ENCODE peak calls at places on chromosome 13, in five cellular contexts. X is AML-193; Z is brain microvascular endothelial cell; A is naive thymus-derived CD8-positive, alpha-beta T cell; P is GM03348. V is an unnamed sample.

GRCh38 chr13:91134773-91135124 is 212.7 kb upstream of the MIR17HG start:
- DNase-seq in A (no peak), P (no peak), Z (no peak), X (no peak), V (no peak)

GRCh38 chr13:41411536-41411935 is 45.8 kb upstream of the RGCC start:
- DNase-seq in P (peak), Z (peak), A (no peak), X (peak), V (peak)

GRCh38 chr13:27395007-27395510 is 29.4 kb upstream of the GTF3A start:
- DNase-seq in Z (no peak), A (no peak), X (no peak), P (no peak), V (no peak)

GRCh38 chr13:21949818-21950429 is 279.1 kb downstream of the FGF9 start:
- DNase-seq in A (no peak), Z (no peak), P (no peak), X (no peak), V (no peak)

GRCh38 chr13:51825165-51825592 is 19.8 kb downstream of the TMEM272 start:
- DNase-seq in X (peak), P (peak), Z (no peak), A (no peak), V (peak)

GRCh38 chr13:34594507-34594906 is 347.6 kb upstream of the NBEA start:
- DNase-seq in A (no peak), Z (no peak), X (no peak), P (no peak), V (no peak)

GRCh38 chr13:20990910-20991525 is 70.4 kb downstream of the LATS2 start:
- DNase-seq in X (no peak), P (no peak), Z (no peak), A (no peak), V (no peak)

GRCh38 chr13:101596803-101597202 is 144.3 kb downstream of the ITGBL1 start:
- DNase-seq in X (no peak), Z (no peak), A (no peak), P (no peak), V (no peak)

GRCh38 chr13:113848431-113849260 is 15.2 kb downstream of the GAS6 start:
- DNase-seq in P (no peak), X (no peak), A (no peak), Z (no peak), V (no peak)

GRCh38 chr13:75256922-75257321 is 225.0 kb downstream of the TBC1D4 start:
- DNase-seq in Z (no peak), P (no peak), A (no peak), X (no peak), V (no peak)

GRCh38 chr13:53161231-53161630 is 132.6 kb downstream of the OLFM4 start:
- DNase-seq in P (no peak), A (no peak), X (no peak), Z (no peak), V (no peak)

GRCh38 chr13:101474419-101474957 is 22.0 kb downstream of the ITGBL1 start:
- DNase-seq in P (no peak), A (no peak), X (no peak), Z (peak), V (no peak)

GRCh38 chr13:97522243-97522642 is 88.3 kb downstream of the RAP2A start:
- DNase-seq in X (no peak), A (no peak), Z (no peak), P (no peak), V (no peak)

GRCh38 chr13:35917942-35918645 is 213.1 kb downstream of the DCLK1 start:
- DNase-seq in P (peak), Z (no peak), X (no peak), A (no peak), V (no peak)

GRCh38 chr13:58043971-58044370 is 412.4 kb downstream of the PCDH17 start:
- DNase-seq in A (no peak), Z (no peak), P (no peak), X (no peak), V (no peak)

GRCh38 chr13:81493144-81493543 is 1152.2 kb upstream of the SPRY2 start:
- DNase-seq in P (no peak), Z (no peak), A (no peak), X (no peak), V (no peak)

GRCh38 chr13:49954674-49955455 is 18.7 kb upstream of the SPRYD7 start:
- DNase-seq in Z (no peak), P (no peak), X (no peak), A (no peak), V (no peak)

GRCh38 chr13:113371061-113371460 is 7.1 kb upstream of the GRTP1 start:
- DNase-seq in A (no peak), X (no peak), P (no peak), Z (no peak), V (no peak)

GRCh38 chr13:113023217-113023597 is 54.2 kb downstream of the MCF2L start:
- DNase-seq in X (no peak), P (no peak), Z (peak), A (no peak), V (no peak)

GRCh38 chr13:21528616-21529015 is 69.5 kb upstream of the ZDHHC20 start:
- DNase-seq in P (peak), A (no peak), Z (peak), X (no peak), V (no peak)